ENCODE peak calls at places on chromosomes 11 and 22, in five cellular contexts. J, M, K, S and Y are unnamed samples.
A peak's percentile ranks its signal among the peaks of the same experiment; 100 is the strongest.

GRCh38 chr11:62445314-62445740 is 26.5 kb downstream of the SCGB1A1 start:
- DNase-seq in J (no peak), M (no peak), K (no peak), S (peak; percentile 25), Y (no peak)

GRCh38 chr22:50530280-50530856 is 556 bp upstream of the TYMP start:
- DNase-seq in J (no peak), M (peak; percentile 8), K (peak; percentile 71), S (no peak), Y (no peak)

GRCh38 chr11:41050791-41051190 is 408.7 kb downstream of the LRRC4C start:
- DNase-seq in J (no peak), M (no peak), K (no peak), S (no peak), Y (no peak)

GRCh38 chr11:20647976-20648565 is 21.3 kb upstream of the NELL1 start:
- DNase-seq in J (no peak), M (peak; percentile 76), K (peak; percentile 16), S (no peak), Y (no peak)

GRCh38 chr11:122796128-122796717 is 42.1 kb upstream of the CRTAM start:
- DNase-seq in J (no peak), M (peak; percentile 31), K (peak; percentile 70), S (no peak), Y (peak; percentile 54)

GRCh38 chr11:56849250-56849649 is 100.8 kb upstream of the OR9G4 start:
- DNase-seq in J (no peak), M (no peak), K (no peak), S (no peak), Y (no peak)

GRCh38 chr22:37269930-37270678 is 12.2 kb upstream of the CYTH4 start:
- DNase-seq in J (no peak), M (no peak), K (no peak), S (no peak), Y (no peak)

GRCh38 chr11:2944530-2944929 is 15.3 kb upstream of the PHLDA2 start:
- DNase-seq in J (no peak), M (no peak), K (no peak), S (no peak), Y (no peak)

GRCh38 chr11:128582496-128583366 is 4.6 kb downstream of the ETS1 start:
- DNase-seq in J (peak; percentile 70), M (no peak), K (no peak), S (no peak), Y (peak; percentile 43)

GRCh38 chr11:48024635-48025071 is 44.3 kb downstream of the PTPRJ start:
- DNase-seq in J (no peak), M (peak; percentile 50), K (no peak), S (no peak), Y (no peak)

GRCh38 chr11:109033627-109034340 is 368.9 kb downstream of the DDX10 start:
- DNase-seq in J (no peak), M (no peak), K (no peak), S (no peak), Y (no peak)

GRCh38 chr11:11504071-11504470 is 117.7 kb downstream of the GALNT18 start:
- DNase-seq in J (no peak), M (no peak), K (no peak), S (no peak), Y (no peak)

GRCh38 chr11:111665779-111666178 is 63.5 kb downstream of the SIK2 start:
- DNase-seq in J (no peak), M (no peak), K (no peak), S (no peak), Y (peak; percentile 5)

GRCh38 chr11:11780843-11781242 is 60.9 kb upstream of the USP47 start:
- DNase-seq in J (no peak), M (peak; percentile 96), K (no peak), S (no peak), Y (no peak)

GRCh38 chr11:17859552-17859951 is 125.0 kb downstream of the KCNC1 start:
- DNase-seq in J (no peak), M (no peak), K (no peak), S (no peak), Y (no peak)

GRCh38 chr22:20418211-20418788 is 19.3 kb downstream of the SCARF2 start:
- DNase-seq in J (no peak), M (peak; percentile 57), K (peak; percentile 72), S (peak; percentile 97), Y (no peak)

GRCh38 chr22:23237201-23237798 is 57.0 kb downstream of the BCR start:
- DNase-seq in J (peak; percentile 23), M (peak; percentile 90), K (no peak), S (peak; percentile 98), Y (no peak)

GRCh38 chr11:35418847-35419712 is at the start of gene SLC1A2:
- DNase-seq in J (no peak), M (peak; percentile 57), K (no peak), S (peak; percentile 95), Y (no peak)